ENCODE peak calls at places on chromosomes 16 and 17, in ten cellular contexts. K, X, Q, L, D, I, U, M, A and S are unnamed samples. For H3K9me3, the result is how much of the 10 kb centered on the place peaks cover.

GRCh38 chr16:4218202-4218601 is 23.7 kb downstream of the SRL start:
- DNase-seq in K (no peak), X (no peak), Q (no peak), L (no peak), D (no peak), I (peak), U (no peak), M (no peak), A (no peak), S (no peak)

GRCh38 chr16:89912143-89912542 is 6.5 kb upstream of the MC1R start:
- DNase-seq in K (no peak), X (no peak), Q (no peak), L (no peak), D (no peak), I (no peak), U (no peak), M (no peak), A (no peak), S (no peak)

GRCh38 chr16:23384878-23385277 is 68.1 kb downstream of the COG7 start:
- DNase-seq in K (no peak), X (no peak), Q (no peak), L (no peak), D (peak), I (no peak), U (no peak), M (no peak), A (no peak), S (no peak)

GRCh38 chr16:49409121-49409520 is 35.5 kb downstream of the C16orf78 start:
- DNase-seq in K (no peak), X (no peak), Q (no peak), L (no peak), D (no peak), I (no peak), U (no peak), M (no peak), A (no peak), S (no peak)

GRCh38 chr17:7290166-7290565 is 4.3 kb downstream of the YBX2 start:
- DNase-seq in K (no peak), X (no peak), Q (no peak), L (no peak), D (no peak), I (no peak), U (no peak), M (no peak), A (no peak), S (no peak)

GRCh38 chr17:36183811-36184765 is 7.7 kb upstream of the TBC1D3B start:
- DNase-seq in K (no peak), X (no peak), Q (no peak), L (no peak), D (no peak), I (no peak), U (no peak), M (no peak), A (no peak), S (no peak)

GRCh38 chr17:19771971-19772630 is 24.0 kb upstream of the ALDH3A1 start:
- DNase-seq in K (no peak), X (no peak), Q (no peak), L (no peak), D (no peak), I (no peak), U (no peak), M (no peak), A (no peak), S (no peak)

GRCh38 chr17:39927928-39928867 is 666 bp downstream of the LRRC3C start:
- DNase-seq in K (peak), X (no peak), Q (peak), L (peak), D (peak), I (peak), U (no peak), M (peak), A (no peak), S (peak)

GRCh38 chr17:2853722-2854580 is 57.7 kb downstream of the RAP1GAP2 start:
- DNase-seq in K (peak), X (no peak), Q (peak), L (no peak), D (peak), I (no peak), U (no peak), M (no peak), A (no peak), S (peak)

GRCh38 chr17:74750039-74750326 is 1.6 kb downstream of the NHERF1 start:
- DNase-seq in K (no peak), X (no peak), Q (no peak), L (no peak), D (no peak), I (no peak), U (no peak), M (no peak), A (no peak), S (no peak)

GRCh38 chr17:74749262-74750038 is 1.0 kb downstream of the NHERF1 start:
- DNase-seq in K (peak), X (no peak), Q (no peak), L (peak), D (no peak), I (no peak), U (no peak), M (no peak), A (no peak), S (no peak)

GRCh38 chr17:74746922-74747321 is 1.5 kb upstream of the NHERF1 start:
- DNase-seq in K (no peak), X (no peak), Q (peak), L (no peak), D (no peak), I (no peak), U (no peak), M (no peak), A (no peak), S (no peak)

GRCh38 chr17:74748529-74749261 is at the start of gene NHERF1:
- DNase-seq in K (peak), X (peak), Q (peak), L (peak), D (peak), I (peak), U (peak), M (peak), A (peak), S (peak)

DNA sequence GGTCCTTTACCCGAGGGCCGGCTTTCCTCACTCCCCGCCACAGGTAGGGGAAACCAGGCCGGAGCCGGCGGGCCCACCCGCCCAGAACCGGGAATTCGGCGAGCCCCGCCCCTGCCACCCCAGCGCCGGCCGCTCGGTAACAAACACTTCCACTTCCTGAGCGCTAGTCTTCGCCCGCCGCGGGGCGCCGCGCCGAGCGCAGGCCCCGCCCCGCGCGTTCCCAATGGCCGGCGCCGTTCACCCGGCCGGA is 224 bp upstream of the NHERF1 start:
- DNase-seq in K (no peak), X (no peak), Q (no peak), L (no peak), D (no peak), I (no peak), U (no peak), M (no peak), A (no peak), S (no peak)
- H3K27ac ChIP-seq in K (peak), X (peak), Q (peak), L (peak), D (peak), I (peak), U (peak), M (no peak), A (no peak), S (peak)

DNA sequence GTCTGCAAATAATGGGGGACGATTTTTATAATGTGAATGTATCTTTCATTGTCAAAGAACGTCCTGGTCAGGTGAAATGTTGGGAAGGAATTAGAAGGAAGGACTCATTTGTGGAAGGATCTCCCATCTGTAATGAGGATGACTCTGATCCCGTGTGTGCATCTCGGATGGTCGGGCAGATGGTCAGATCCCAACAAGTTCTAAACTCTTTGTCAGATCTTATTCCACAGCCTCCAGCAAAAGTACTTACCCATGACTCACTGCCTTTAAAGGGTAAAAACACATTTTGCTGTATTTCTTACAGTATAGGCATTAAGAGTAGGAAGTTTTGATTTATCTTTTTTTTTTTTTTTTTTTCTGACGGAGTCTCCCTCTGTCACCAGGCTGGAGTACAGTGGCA is 534 bp upstream of the KRTAP4-8 start:
- DNase-seq in K (no peak), X (no peak), Q (no peak), L (no peak), D (no peak), I (no peak), U (no peak), M (no peak), A (no peak), S (no peak)
- H3K9me3 ChIP-seq in K (under half), X (under half), Q (under half), L (under half), D (under half), I (under half), U (under half), M (under half), A (under half), S (under half)

DNA sequence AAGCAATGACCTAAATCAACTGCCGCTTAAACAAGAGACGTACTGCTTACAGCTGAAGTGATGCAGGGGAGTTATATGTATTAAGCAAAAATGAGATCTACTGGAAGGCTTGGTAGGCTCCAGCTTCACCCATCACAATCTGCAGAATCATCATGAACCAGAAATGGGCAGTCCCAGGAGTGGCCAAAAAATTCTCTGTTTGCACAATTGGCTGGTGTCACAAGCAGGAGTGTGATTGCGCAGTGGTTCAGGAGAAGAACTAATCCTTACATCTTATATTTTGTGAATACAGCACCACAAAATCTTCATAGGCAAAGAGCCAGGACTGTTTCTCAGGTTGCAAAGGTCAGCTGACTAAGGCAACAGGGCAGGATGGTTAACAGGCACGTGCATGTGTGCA is 75.9 kb downstream of the CES1 start:
- DNase-seq in K (no peak), X (no peak), Q (no peak), L (no peak), D (no peak), I (no peak), U (no peak), M (no peak), A (no peak), S (no peak)
- H3K27ac ChIP-seq in K (no peak), X (no peak), Q (no peak), L (no peak), D (no peak), I (no peak), U (no peak), M (no peak), A (no peak), S (no peak)

DNA sequence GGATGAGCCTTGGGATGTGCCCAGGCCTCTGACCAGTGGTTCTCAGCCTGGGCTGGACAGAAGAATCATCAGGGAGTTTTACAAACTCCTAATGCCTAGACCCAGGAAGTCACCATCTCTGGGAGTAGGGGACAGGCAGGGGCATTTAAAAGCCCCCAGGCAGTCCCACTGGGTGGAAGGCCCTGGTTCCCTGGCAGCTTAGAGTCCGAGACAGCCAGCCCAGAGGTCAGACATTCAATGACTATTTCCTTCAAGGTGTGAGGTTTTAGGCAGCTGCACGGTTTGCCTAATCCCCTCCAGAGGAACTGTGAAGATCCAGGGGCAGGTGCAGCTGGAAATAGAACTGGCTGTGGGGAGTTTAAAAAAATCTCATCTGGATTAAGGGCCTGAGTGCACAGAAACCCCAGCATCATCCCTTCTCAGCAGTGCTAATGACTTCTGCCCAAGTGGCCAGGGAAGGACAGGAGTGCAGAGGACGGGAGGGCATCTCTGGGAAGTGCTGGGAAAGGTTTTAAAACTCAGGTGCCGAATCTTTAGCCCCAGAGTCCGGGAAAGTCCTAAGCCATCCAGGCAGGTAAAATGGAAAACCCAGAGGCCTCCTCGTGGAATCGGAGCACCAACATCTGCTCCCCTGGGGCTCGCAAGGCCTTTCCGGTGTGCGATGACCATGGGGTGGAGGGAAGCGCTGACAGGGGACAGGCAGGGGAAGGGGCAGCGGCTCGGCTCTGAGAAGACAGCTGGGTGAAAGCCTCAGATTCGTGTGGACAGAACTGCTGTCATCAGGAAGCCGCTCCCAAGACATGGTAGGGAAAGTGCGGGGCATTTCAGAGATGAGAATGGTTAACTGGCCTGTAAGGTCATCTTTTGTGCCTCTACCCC is 1.5 kb upstream of the LGALS3BP start:
- DNase-seq in K (no peak), X (no peak), Q (no peak), L (no peak), D (peak), I (no peak), U (no peak), M (no peak), A (no peak), S (no peak)
- H3K9me3 ChIP-seq in K (under half), X (under half), Q (under half), L (under half), D (under half), I (under half), U (under half), M (under half), A (under half), S (under half)

DNA sequence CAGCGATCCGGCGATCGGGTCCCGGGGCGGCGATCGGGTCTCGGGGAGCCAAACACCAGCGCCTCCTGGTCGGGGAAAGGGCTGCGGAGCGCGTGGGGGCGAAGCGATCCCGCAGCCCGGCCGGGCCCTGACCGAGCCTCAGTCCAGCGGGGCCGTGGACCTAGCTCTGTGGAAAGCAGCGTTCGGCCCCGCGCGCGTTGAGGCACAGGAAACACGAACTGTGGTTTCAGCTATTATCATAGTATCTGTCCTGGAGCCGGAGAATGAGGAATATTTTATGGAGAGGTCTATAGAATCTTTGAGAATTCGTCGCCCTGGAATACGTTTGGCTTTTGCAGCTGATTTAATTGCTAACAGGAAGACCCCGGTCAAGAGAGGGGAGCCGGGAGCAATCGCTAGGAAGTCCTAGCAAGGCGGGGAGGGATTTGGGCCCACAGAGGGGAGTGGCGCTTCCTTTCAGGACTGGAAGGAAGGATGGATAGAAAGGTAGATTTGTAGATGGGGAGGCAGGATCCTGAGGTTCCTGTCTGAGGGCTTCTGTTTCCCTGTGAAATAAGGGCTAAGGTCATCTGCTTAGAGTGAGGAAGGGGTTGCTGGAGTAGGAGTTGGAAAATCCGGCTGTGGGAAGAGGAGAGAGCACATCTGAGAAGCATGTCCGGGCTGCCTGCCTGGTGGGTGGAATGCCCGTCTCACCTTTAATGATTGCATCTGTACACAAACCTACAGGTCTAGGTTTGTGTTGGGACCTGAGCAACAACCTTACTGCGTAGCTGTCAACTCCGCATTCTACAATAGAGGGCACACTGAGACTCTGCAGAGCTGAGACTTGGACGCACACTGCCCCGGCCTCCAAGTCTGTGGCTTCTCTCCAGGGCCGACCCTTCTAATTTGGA is 770 bp downstream of the CCNF start:
- DNase-seq in K (no peak), X (no peak), Q (no peak), L (no peak), D (no peak), I (no peak), U (no peak), M (peak), A (no peak), S (no peak)
- H3K27ac ChIP-seq in K (peak), X (peak), Q (peak), L (peak), D (no peak), I (no peak), U (peak), M (peak), A (peak), S (peak)